ENCODE peak calls at places on chromosomes 13 and 19, in eight cellular contexts. J is lung, B is SK-N-SH, H is Peyer's patch, W is mammary epithelial cell, K is adrenal gland, Y is body of pancreas, C is cardiac muscle cell. L is an unnamed sample. For H3K4me1, the result is how much of the 10 kb centered on the place peaks cover.

GRCh38 chr13:97141564-97142005 is 80.5 kb upstream of the MBNL2 start:
- DNase-seq in J (peak), B (no peak), H (peak), W (peak), K (peak), Y (peak), C (peak), L (peak)

GRCh38 chr13:113034451-113035208 is 65.6 kb downstream of the MCF2L start:
- DNase-seq in J (peak), B (peak), H (no peak), W (peak), K (peak), Y (peak), C (peak), L (peak)

GRCh38 chr13:86838411-86839120 is 832.6 kb upstream of the SLITRK5 start:
- DNase-seq in J (no peak), B (no peak), H (no peak), W (no peak), K (no peak), Y (no peak), C (no peak), L (peak)

GRCh38 chr19:28710278-28710677 is 502.7 kb downstream of the UQCRFS1 start:
- DNase-seq in J (no peak), B (peak), H (no peak), W (peak), K (no peak), Y (no peak), C (peak), L (peak)

GRCh38 chr13:95950103-95950502 is 103.1 kb downstream of the UGGT2 start:
- DNase-seq in J (no peak), B (no peak), H (no peak), W (no peak), K (no peak), Y (no peak), C (no peak), L (no peak)

GRCh38 chr13:42574435-42575311 is 721 bp downstream of the TNFSF11 start:
- DNase-seq in J (no peak), B (peak), H (no peak), W (no peak), K (no peak), Y (no peak), C (no peak), L (no peak)

GRCh38 chr13:20703785-20704458 is 423 bp downstream of the IL17D start:
- DNase-seq in J (peak), B (peak), H (peak), W (peak), K (peak), Y (peak), C (peak), L (peak)

GRCh38 chr13:67299731-67300130 is 69.6 kb upstream of the PCDH9 start:
- DNase-seq in J (no peak), B (no peak), H (no peak), W (peak), K (no peak), Y (no peak), C (no peak), L (no peak)

GRCh38 chr19:1069009-1069779 is 2.2 kb downstream of the ARHGAP45 start:
- DNase-seq in J (peak), B (no peak), H (no peak), W (no peak), K (peak), Y (peak), C (no peak), L (no peak)

GRCh38 chr13:36880961-36881360 is 39.1 kb downstream of the SMAD9 start:
- DNase-seq in J (no peak), B (no peak), H (no peak), W (no peak), K (no peak), Y (no peak), C (no peak), L (no peak)

GRCh38 chr13:36872621-36873020 is 47.4 kb downstream of the SMAD9 start:
- DNase-seq in J (no peak), B (no peak), H (no peak), W (no peak), K (no peak), Y (no peak), C (no peak), L (no peak)

GRCh38 chr13:36875431-36875830 is 44.6 kb downstream of the SMAD9 start:
- DNase-seq in J (no peak), B (no peak), H (no peak), W (no peak), K (no peak), Y (no peak), C (no peak), L (no peak)

GRCh38 chr13:36879218-36879938 is 40.7 kb downstream of the SMAD9 start:
- DNase-seq in J (no peak), B (no peak), H (no peak), W (no peak), K (no peak), Y (no peak), C (no peak), L (no peak)

GRCh38 chr13:36875955-36876354 is 44.1 kb downstream of the SMAD9 start:
- DNase-seq in J (no peak), B (peak), H (no peak), W (no peak), K (no peak), Y (no peak), C (no peak), L (no peak)
- H3K4me1 ChIP-seq in J (under half), B (under half), H (under half), W (under half), K (under half), Y (under half), C (under half), L (under half)

DNA sequence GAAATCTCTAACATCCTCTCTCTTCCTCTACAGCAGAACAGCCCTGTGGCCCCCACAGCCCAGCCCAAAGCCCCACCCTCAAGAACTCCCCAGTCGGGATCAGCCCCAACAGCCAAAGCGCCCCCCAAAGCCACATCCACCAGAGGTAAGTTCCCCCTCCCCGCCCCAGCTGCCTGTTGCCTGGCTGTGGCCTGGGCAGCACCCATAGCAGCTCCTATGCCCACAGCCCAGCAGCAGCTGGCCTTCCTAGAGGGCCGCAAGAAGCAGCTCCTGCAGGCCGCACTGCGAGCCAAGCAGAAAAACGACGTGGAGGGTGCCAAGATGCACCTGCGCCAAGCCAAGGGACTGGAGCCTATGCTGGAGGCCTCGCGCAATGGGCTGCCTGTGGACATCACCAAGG is 14.5 kb downstream of the CC2D1A start:
- DNase-seq in J (no peak), B (peak), H (no peak), W (no peak), K (no peak), Y (no peak), C (no peak), L (no peak)
- H3K4me3 ChIP-seq in J (no peak), B (no peak), H (no peak), W (no peak), K (no peak), Y (no peak), C (no peak), L (no peak)

GRCh38 chr13:111280226-111280625 is 40.2 kb upstream of the TEX29 start:
- DNase-seq in J (peak), B (no peak), H (no peak), W (no peak), K (no peak), Y (no peak), C (no peak), L (no peak)

GRCh38 chr13:111279253-111279652 is 41.2 kb upstream of the TEX29 start:
- DNase-seq in J (peak), B (no peak), H (no peak), W (no peak), K (no peak), Y (no peak), C (no peak), L (no peak)

GRCh38 chr13:111282425-111282824 is 38.0 kb upstream of the TEX29 start:
- DNase-seq in J (no peak), B (no peak), H (no peak), W (peak), K (no peak), Y (peak), C (no peak), L (no peak)

GRCh38 chr13:111281751-111282311 is 38.6 kb upstream of the TEX29 start:
- DNase-seq in J (no peak), B (no peak), H (no peak), W (no peak), K (no peak), Y (peak), C (no peak), L (no peak)

GRCh38 chr13:111280666-111281577 is 39.5 kb upstream of the TEX29 start:
- DNase-seq in J (peak), B (no peak), H (no peak), W (no peak), K (no peak), Y (no peak), C (no peak), L (no peak)
- H3K27ac ChIP-seq in J (no peak), B (no peak), H (no peak), W (no peak), K (peak), Y (no peak), C (peak), L (no peak)

DNA sequence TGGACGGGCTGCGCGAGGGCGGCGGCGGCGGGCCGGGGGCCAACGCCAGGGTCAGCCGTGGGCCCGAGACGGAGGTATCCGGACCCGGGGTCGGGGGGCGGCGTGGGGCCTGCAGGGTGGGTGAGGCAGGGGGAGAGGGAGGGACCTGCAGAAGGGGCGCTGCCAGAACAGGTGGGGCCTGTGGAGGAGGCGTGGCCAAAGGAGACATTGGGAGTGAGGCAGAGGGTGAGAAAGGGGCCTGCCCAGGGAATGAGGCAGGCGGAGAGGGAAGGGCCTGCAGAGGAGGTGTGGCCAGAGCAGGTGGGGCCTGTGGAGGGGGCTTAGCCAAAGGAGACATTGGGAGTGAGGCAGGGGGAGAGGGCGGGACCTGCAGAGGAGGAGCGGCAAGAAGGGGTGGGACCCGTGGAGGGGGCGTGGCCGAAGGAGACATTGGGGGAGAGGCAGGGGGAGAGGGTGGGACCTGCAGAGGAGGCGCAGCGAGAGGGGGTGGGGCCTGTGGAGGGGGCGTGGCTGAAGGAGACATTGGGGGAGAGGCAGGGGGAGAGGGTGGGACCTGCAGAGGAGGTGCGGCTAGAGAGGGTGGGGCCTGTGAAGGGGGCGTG is 4.2 kb downstream of the PRR36 start:
- DNase-seq in J (no peak), B (peak), H (no peak), W (peak), K (peak), Y (peak), C (peak), L (peak)
- H3K4me1 ChIP-seq in J (under half), B (under half), H (under half), W (under half), K (under half), Y (half or more), C (under half), L (under half)

GRCh38 chr19:50722248-50723013 is 733 bp upstream of the CLEC11A start:
- DNase-seq in J (no peak), B (no peak), H (no peak), W (no peak), K (no peak), Y (no peak), C (no peak), L (no peak)
- H3K4me3 ChIP-seq in J (no peak), B (no peak), H (no peak), W (no peak), K (no peak), Y (no peak), C (no peak), L (no peak)

GRCh38 chr19:6232567-6232966 is 47.2 kb downstream of the MLLT1 start:
- DNase-seq in J (no peak), B (no peak), H (no peak), W (peak), K (no peak), Y (no peak), C (no peak), L (no peak)
- H3K27ac ChIP-seq in J (peak), B (no peak), H (no peak), W (no peak), K (peak), Y (peak), C (peak), L (no peak)

L was measured in SJCRH30.